ENCODE peak calls at places on chromosomes 12 and 14, in ten cellular contexts. I is thyroid gland, Z is foreskin melanocyte, S is HTR-8/SVneo, X is epithelial cell of proximal tubule, L is COLO829, P is T follicular helper cell, H is T-helper 17 cell, M is RCC 7860, C is Caco-2. N is an unnamed sample.

GRCh38 chr12:109105176-109105575 is 7.8 kb downstream of the UNG start:
- DNase-seq in M (no peak), P (no peak), Z (no peak), S (no peak), X (no peak), I (no peak), C (no peak), H (no peak), L (no peak), N (no peak)

GRCh38 chr14:32648434-32648833 is 290.2 kb upstream of the NPAS3 start:
- DNase-seq in L (no peak), X (no peak), C (no peak), M (no peak), P (no peak), I (no peak), S (no peak), H (no peak), Z (no peak), N (no peak)

GRCh38 chr14:91405241-91405721 is 12.3 kb downstream of the CCDC88C start:
- DNase-seq in L (no peak), X (no peak), S (no peak), C (no peak), M (no peak), H (peak), I (no peak), Z (no peak), P (peak), N (no peak)

GRCh38 chr12:34403706-34404376 is 381.5 kb downstream of the ALG10 start:
- DNase-seq in S (no peak), L (no peak), H (peak), C (peak), P (no peak), Z (no peak), M (no peak), I (no peak), X (no peak), N (no peak)

GRCh38 chr12:4423528-4424195 is 22.0 kb downstream of the FGF6 start:
- DNase-seq in H (no peak), L (no peak), I (no peak), S (no peak), P (no peak), C (peak), X (no peak), Z (no peak), M (no peak), N (no peak)

GRCh38 chr14:65101631-65102440 is 481 bp downstream of the MAX start:
- DNase-seq in H (peak), C (no peak), I (no peak), Z (no peak), X (no peak), S (peak), L (peak), M (no peak), P (peak), N (no peak)

GRCh38 chr14:81751198-81751597 is 217.5 kb upstream of the SEL1L start:
- DNase-seq in X (no peak), P (no peak), H (no peak), M (no peak), Z (no peak), I (no peak), C (no peak), L (no peak), S (no peak), N (no peak)

GRCh38 chr14:21437063-21437901 is 18.6 kb downstream of the CHD8 start:
- DNase-seq in X (peak), H (peak), L (peak), S (peak), I (peak), M (peak), C (peak), P (peak), Z (peak), N (peak)

GRCh38 chr14:53462931-53463778 is 310.0 kb upstream of the DDHD1 start:
- DNase-seq in M (no peak), S (no peak), P (no peak), X (peak), I (peak), Z (no peak), L (no peak), H (no peak), C (peak), N (no peak)

GRCh38 chr14:23827100-23827892 is 126.3 kb upstream of the DHRS4 start:
- DNase-seq in H (no peak), L (no peak), X (no peak), M (no peak), P (no peak), S (no peak), I (no peak), Z (no peak), C (no peak), N (no peak)

GRCh38 chr14:104563191-104563741 is 16.3 kb upstream of the C14orf180 start:
- DNase-seq in I (peak), Z (no peak), X (no peak), M (no peak), S (no peak), P (no peak), H (no peak), C (no peak), L (no peak), N (no peak)

GRCh38 chr12:49964849-49965624 is 3.4 kb downstream of the AQP5 start:
- DNase-seq in X (no peak), Z (no peak), L (no peak), I (no peak), C (no peak), H (no peak), S (no peak), M (no peak), P (no peak), N (no peak)

GRCh38 chr14:29930283-29930682 is 2.6 kb upstream of the PRKD1 start:
- DNase-seq in P (no peak), S (peak), X (no peak), L (peak), I (no peak), M (no peak), C (no peak), H (no peak), Z (peak), N (no peak)

GRCh38 chr14:30550335-30550734 is 8.6 kb upstream of the G2E3 start:
- DNase-seq in H (no peak), C (no peak), L (no peak), S (no peak), Z (no peak), P (no peak), M (no peak), X (no peak), I (no peak), N (no peak)

GRCh38 chr12:121812320-121812871 is 8.6 kb downstream of the SETD1B start:
- DNase-seq in C (peak), M (no peak), I (peak), S (no peak), P (no peak), L (no peak), Z (peak), X (no peak), H (no peak), N (peak)

GRCh38 chr12:114769634-114770033 is 85.7 kb upstream of the TBX3 start:
- DNase-seq in H (no peak), I (no peak), L (no peak), P (no peak), M (no peak), S (no peak), X (no peak), Z (peak), C (no peak), N (peak)

GRCh38 chr14:76780875-76781647 is 19.8 kb downstream of the VASH1 start:
- DNase-seq in M (no peak), X (no peak), Z (no peak), S (no peak), C (no peak), H (no peak), I (no peak), P (no peak), L (no peak), N (no peak)

GRCh38 chr12:112905451-112906089 is 1.2 kb upstream of the OAS1 start:
- DNase-seq in C (no peak), I (no peak), S (no peak), P (no peak), Z (no peak), X (no peak), M (no peak), L (peak), H (no peak), N (no peak)

GRCh38 chr12:123013185-123014095 is 33.0 kb downstream of the ARL6IP4 start:
- DNase-seq in H (no peak), M (no peak), P (no peak), X (no peak), S (no peak), L (no peak), I (no peak), Z (no peak), C (no peak), N (no peak)

GRCh38 chr12:75571204-75571603 is 59.8 kb upstream of the KRR1 start:
- DNase-seq in S (no peak), L (peak), Z (peak), P (no peak), C (no peak), X (no peak), M (no peak), I (no peak), H (no peak), N (no peak)

GRCh38 chr12:62247646-62248045 is 12.6 kb upstream of the USP15 start:
- DNase-seq in X (no peak), M (no peak), S (no peak), L (no peak), H (no peak), I (no peak), C (no peak), Z (no peak), P (no peak), N (no peak)

GRCh38 chr12:39852346-39852745 is 232.7 kb upstream of the ABCD2 start:
- DNase-seq in P (no peak), Z (no peak), X (no peak), S (no peak), I (no peak), H (no peak), C (no peak), M (no peak), L (peak), N (no peak)

GRCh38 chr14:77612011-77612620 is 4.3 kb downstream of the SPTLC2 start:
- DNase-seq in S (no peak), X (no peak), H (no peak), L (no peak), P (no peak), I (no peak), C (no peak), Z (no peak), M (peak), N (no peak)

GRCh38 chr12:25241171-25242020 is 9.3 kb downstream of the KRAS start:
- DNase-seq in C (no peak), M (no peak), Z (peak), P (no peak), L (no peak), H (no peak), S (peak), I (no peak), X (no peak), N (no peak)

GRCh38 chr12:132904718-132905328 is 17.4 kb upstream of the CHFR start:
- DNase-seq in L (peak), C (no peak), H (peak), I (peak), Z (no peak), M (no peak), X (no peak), P (peak), S (no peak), N (no peak)

GRCh38 chr12:27151479-27151878 is 69.1 kb upstream of the C12orf71 start:
- DNase-seq in H (no peak), I (no peak), Z (no peak), L (no peak), X (no peak), M (no peak), S (no peak), P (no peak), C (no peak), N (no peak)

GRCh38 chr12:52832960-52833905 is 878 bp downstream of the KRT79 start:
- DNase-seq in H (no peak), C (no peak), M (no peak), L (no peak), X (no peak), S (no peak), P (no peak), Z (no peak), I (no peak), N (no peak)

GRCh38 chr14:46259536-46259935 is 392.0 kb downstream of the RPL10L start:
- DNase-seq in L (no peak), X (no peak), Z (no peak), H (no peak), P (no peak), S (peak), C (no peak), M (no peak), I (no peak), N (no peak)

GRCh38 chr14:61280092-61280525 is 1.0 kb downstream of the TMEM30B start:
- DNase-seq in H (peak), M (no peak), S (no peak), C (peak), X (no peak), I (no peak), L (no peak), Z (no peak), P (peak), N (no peak)